ENCODE peak calls at places on chromosomes 11 and 22, in ten cellular contexts. Z is GM12891, S is endothelial cell, E is hippocampal formation, M is NCI-H446 treated with DMSO at 0.1 percent for 48 hours, D is NCI-H1417, C is adipocyte, I is gastrocnemius medialis, B is NCI-H345, Q is posterior vena cava. G is an unnamed sample.

GRCh38 chr11:122617297-122617696 is 38.2 kb upstream of the UBASH3B start:
- DNase-seq in Z (no peak), S (no peak), E (no peak), M (no peak), D (no peak), C (no peak), I (no peak), B (no peak), Q (no peak), G (no peak)

GRCh38 chr11:47586043-47586442 is 435 bp upstream of the FAM180B start:
- DNase-seq in Z (no peak), S (no peak), E (no peak), M (no peak), D (no peak), C (no peak), I (no peak), B (no peak), Q (peak; percentile 87), G (no peak)

GRCh38 chr22:38202437-38203089 is 769 bp downstream of the MAFF start:
- DNase-seq in Z (no peak), S (peak; percentile 65), E (no peak), M (no peak), D (peak; percentile 63), C (peak; percentile 96), I (peak; percentile 92), B (peak; percentile 59), Q (peak; percentile 97), G (no peak)

GRCh38 chr22:35752172-35752832 is 34.6 kb downstream of the APOL5 start:
- DNase-seq in Z (no peak), S (no peak), E (no peak), M (no peak), D (no peak), C (no peak), I (no peak), B (no peak), Q (no peak), G (no peak)

GRCh38 chr11:3037041-3037944 is 19.9 kb downstream of the CARS1 start:
- DNase-seq in Z (peak; percentile 45), S (peak; percentile 84), E (peak; percentile 75), M (peak; percentile 8), D (peak; percentile 83), C (peak; percentile 90), I (peak; percentile 74), B (peak; percentile 44), Q (peak; percentile 95), G (no peak)

GRCh38 chr11:73493838-73494598 is 103.9 kb downstream of the FAM168A start:
- DNase-seq in Z (no peak), S (no peak), E (peak; percentile 30), M (peak; percentile 49), D (no peak), C (peak; percentile 32), I (peak; percentile 28), B (no peak), Q (no peak), G (no peak)

GRCh38 chr22:23237201-23237798 is 57.0 kb downstream of the BCR start:
- DNase-seq in Z (no peak), S (no peak), E (no peak), M (peak; percentile 73), D (peak; percentile 95), C (no peak), I (peak; percentile 68), B (peak; percentile 90), Q (no peak), G (peak; percentile 71)

GRCh38 chr11:75244052-75244814 is 3.7 kb downstream of the TPBGL start:
- DNase-seq in Z (no peak), S (no peak), E (no peak), M (no peak), D (no peak), C (no peak), I (no peak), B (no peak), Q (peak; percentile 35), G (no peak)

GRCh38 chr22:36874731-36875130 is 13.9 kb downstream of the NCF4 start:
- DNase-seq in Z (no peak), S (no peak), E (no peak), M (no peak), D (no peak), C (no peak), I (no peak), B (no peak), Q (no peak), G (no peak)

GRCh38 chr22:38088723-38089473 is 4.9 kb upstream of the SLC16A8 start:
- DNase-seq in Z (no peak), S (no peak), E (no peak), M (no peak), D (no peak), C (no peak), I (no peak), B (no peak), Q (no peak), G (no peak)

GRCh38 chr11:7673724-7674434 is 579 bp upstream of the CYB5R2 start:
- DNase-seq in Z (no peak), S (peak; percentile 41), E (no peak), M (no peak), D (no peak), C (no peak), I (no peak), B (peak; percentile 16), Q (no peak), G (peak; percentile 65)

GRCh38 chr11:3205261-3206127 is 13.1 kb downstream of the MRGPRG start:
- DNase-seq in Z (no peak), S (no peak), E (no peak), M (no peak), D (no peak), C (no peak), I (no peak), B (no peak), Q (peak; percentile 78), G (no peak)

GRCh38 chr11:128182844-128183243 is 404.5 kb downstream of the ETS1 start:
- DNase-seq in Z (no peak), S (no peak), E (no peak), M (no peak), D (peak; percentile 30), C (no peak), I (no peak), B (no peak), Q (no peak), G (no peak)

GRCh38 chr11:46671958-46672315 is 28.5 kb downstream of the ARHGAP1 start:
- DNase-seq in Z (no peak), S (no peak), E (no peak), M (no peak), D (no peak), C (no peak), I (no peak), B (no peak), Q (peak; percentile 37), G (no peak)